ENCODE peak calls at places on chromosomes 3 and 15, in ten cellular contexts. O, P, E, D, V, M, G, L, W and U are unnamed samples. For H3K4me1, the result is how much of the 10 kb centered on the place peaks cover.

GRCh38 chr3:42185044-42185443 is 80.9 kb downstream of the CCK start:
- DNase-seq in P (no peak), G (no peak), E (no peak), L (peak), V (no peak), M (peak), O (no peak), D (peak), W (no peak), U (no peak)

GRCh38 chr3:19662516-19662915 is 271.5 kb downstream of the EFHB start:
- DNase-seq in O (no peak), L (no peak), V (no peak), G (no peak), M (no peak), E (no peak), W (no peak), P (no peak), D (no peak), U (no peak)

GRCh38 chr3:75192065-75192658 is 472.0 kb upstream of the FRG2C start:
- DNase-seq in V (no peak), O (peak), L (peak), M (peak), E (no peak), D (peak), G (peak), W (peak), P (peak), U (peak)

GRCh38 chr3:97804471-97804870 is 17.3 kb upstream of the CRYBG3 start:
- DNase-seq in W (no peak), G (no peak), E (no peak), D (no peak), O (no peak), V (no peak), M (peak), P (peak), L (no peak), U (no peak)

GRCh38 chr3:146164506-146164905 is 3.5 kb upstream of the PLOD2 start:
- DNase-seq in L (no peak), V (no peak), D (no peak), W (no peak), P (no peak), O (no peak), E (no peak), G (no peak), M (no peak), U (no peak)

GRCh38 chr15:57356178-57356577 is 20.1 kb upstream of the CGNL1 start:
- DNase-seq in G (no peak), D (no peak), V (no peak), O (no peak), L (no peak), W (no peak), E (no peak), P (no peak), M (no peak), U (no peak)

GRCh38 chr3:195240939-195241338 is 30.0 kb downstream of the XXYLT1 start:
- DNase-seq in O (no peak), P (no peak), W (no peak), L (no peak), D (no peak), E (peak), G (no peak), M (no peak), V (no peak), U (no peak)

GRCh38 chr3:119279101-119279554 is 15.1 kb upstream of the ARHGAP31 start:
- DNase-seq in W (no peak), O (no peak), V (no peak), D (peak), L (peak), E (no peak), P (no peak), M (no peak), G (no peak), U (no peak)

GRCh38 chr3:182104811-182105316 is 393.1 kb downstream of the SOX2 start:
- DNase-seq in V (no peak), G (no peak), O (no peak), P (no peak), D (no peak), W (no peak), E (no peak), M (no peak), L (no peak), U (peak)

GRCh38 chr3:149967067-149967685 is 3.5 kb downstream of the PFN2 start:
- DNase-seq in W (no peak), D (no peak), E (no peak), P (peak), M (peak), L (peak), V (no peak), G (no peak), O (no peak), U (no peak)

GRCh38 chr3:145807990-145808389 is 353.0 kb downstream of the PLOD2 start:
- DNase-seq in D (no peak), P (peak), M (peak), O (no peak), V (no peak), E (no peak), L (peak), G (no peak), W (no peak), U (no peak)

GRCh38 chr3:25747033-25747432 is 36.2 kb downstream of the NGLY1 start:
- DNase-seq in G (no peak), W (no peak), E (no peak), L (no peak), O (no peak), P (no peak), D (no peak), V (no peak), M (peak), U (peak)

GRCh38 chr3:129718201-129718600 is 111.7 kb upstream of the PLXND1 start:
- DNase-seq in P (no peak), G (no peak), D (no peak), W (no peak), L (no peak), E (no peak), O (no peak), M (no peak), V (no peak), U (no peak)

GRCh38 chr3:126343675-126344074 is 13.5 kb downstream of the KLF15 start:
- DNase-seq in W (no peak), P (no peak), E (peak), V (peak), G (no peak), D (no peak), M (no peak), O (no peak), L (no peak), U (no peak)

GRCh38 chr15:68377766-68378165 is 54.2 kb downstream of the ITGA11 start:
- DNase-seq in V (no peak), O (no peak), W (no peak), L (no peak), M (no peak), E (peak), P (no peak), G (peak), D (peak), U (no peak)

GRCh38 chr3:11438636-11439035 is 166.4 kb downstream of the ATG7 start:
- DNase-seq in W (no peak), V (no peak), D (no peak), M (peak), L (peak), P (no peak), O (no peak), E (no peak), G (no peak), U (no peak)

GRCh38 chr3:158780795-158781590 is 20.9 kb upstream of the MFSD1 start:
- DNase-seq in V (no peak), E (no peak), D (no peak), P (no peak), O (no peak), W (no peak), L (no peak), G (no peak), M (no peak), U (no peak)

GRCh38 chr15:59169337-59169736 is 37.3 kb upstream of the LDHAL6B start:
- DNase-seq in M (peak), W (no peak), O (no peak), E (no peak), G (no peak), P (peak), D (no peak), V (no peak), L (peak), U (peak)
- H3K27ac ChIP-seq in M (no peak), W (peak), O (no peak), E (peak), G (no peak), P (peak), D (peak), V (peak), L (peak), U (peak)

GRCh38 chr3:14366233-14366632 is 36.2 kb upstream of the SLC6A6 start:
- DNase-seq in P (no peak), D (no peak), O (no peak), G (no peak), V (no peak), L (no peak), E (no peak), W (no peak), M (no peak), U (no peak)

GRCh38 chr3:14363379-14363778 is 39.0 kb upstream of the SLC6A6 start:
- DNase-seq in M (no peak), E (no peak), V (no peak), O (no peak), D (no peak), G (no peak), P (no peak), L (no peak), W (no peak), U (no peak)

GRCh38 chr3:14364580-14365292 is 37.7 kb upstream of the SLC6A6 start:
- DNase-seq in D (peak), V (no peak), O (no peak), G (no peak), W (no peak), P (no peak), M (no peak), L (no peak), E (no peak), U (no peak)

GRCh38 chr3:14362890-14363289 is 39.5 kb upstream of the SLC6A6 start:
- DNase-seq in G (no peak), E (no peak), V (no peak), P (no peak), D (no peak), L (no peak), W (no peak), M (no peak), O (no peak), U (no peak)

DNA sequence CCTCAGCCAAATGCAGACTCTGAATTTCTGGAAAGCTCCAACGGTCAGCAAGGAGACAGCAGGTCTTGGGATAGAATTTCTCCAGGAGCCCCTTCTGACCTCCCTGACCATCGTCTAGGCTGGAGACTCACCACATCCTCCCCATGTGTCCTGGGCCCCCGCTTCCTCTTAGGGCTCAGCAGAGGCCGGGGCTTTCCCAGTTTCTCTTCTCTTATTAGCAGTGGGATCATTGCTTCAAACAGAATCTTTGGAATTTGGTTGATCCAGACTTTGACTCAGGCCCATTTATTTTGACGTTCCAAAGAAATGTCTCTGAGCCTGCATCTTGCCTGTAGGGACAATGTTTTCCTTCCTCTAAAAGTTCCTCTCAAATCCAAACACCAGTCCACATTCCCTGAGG is 38.4 kb upstream of the SLC6A6 start:
- DNase-seq in G (no peak), O (no peak), L (no peak), P (no peak), D (no peak), E (no peak), W (no peak), M (peak), V (no peak), U (no peak)
- H3K4me1 ChIP-seq in G (under half), O (under half), L (under half), P (under half), D (under half), E (under half), W (under half), M (under half), V (under half), U (under half)

GRCh38 chr3:190121061-190121765 is 516 bp upstream of the P3H2 start:
- DNase-seq in P (no peak), V (no peak), W (no peak), E (no peak), M (no peak), G (no peak), D (no peak), L (no peak), O (no peak), U (no peak)
- TF ChIP-seq CTCF in P (no peak), V (peak), W (no peak), E (peak), M (no peak), G (no peak), D (no peak), L (no peak), O (no peak), U (no peak)

GRCh38 chr3:138367912-138368311 is 19.5 kb downstream of the MRAS start:
- DNase-seq in L (no peak), P (no peak), M (peak), O (no peak), V (no peak), W (peak), D (no peak), E (peak), G (no peak), U (no peak)

GRCh38 chr3:138365991-138366759 is 17.8 kb downstream of the MRAS start:
- DNase-seq in D (no peak), G (no peak), O (no peak), M (no peak), E (no peak), L (no peak), P (no peak), V (no peak), W (no peak), U (no peak)

GRCh38 chr3:138365253-138365555 is 16.8 kb downstream of the MRAS start:
- DNase-seq in V (no peak), W (no peak), P (no peak), M (no peak), G (no peak), O (no peak), L (no peak), D (no peak), E (no peak), U (no peak)

GRCh38 chr3:138369151-138369900 is 20.9 kb downstream of the MRAS start:
- DNase-seq in W (no peak), O (no peak), D (no peak), M (no peak), V (no peak), L (no peak), P (no peak), E (no peak), G (no peak), U (no peak)

GRCh38 chr3:138367326-138367850 is 19.0 kb downstream of the MRAS start:
- DNase-seq in V (no peak), D (no peak), O (no peak), P (no peak), E (no peak), W (no peak), M (no peak), G (no peak), L (no peak), U (no peak)
- H3K27ac ChIP-seq in V (peak), D (no peak), O (no peak), P (no peak), E (peak), W (peak), M (no peak), G (no peak), L (no peak), U (no peak)

GRCh38 chr3:184237211-184237610 is 7.8 kb downstream of the VWA5B2 start:
- DNase-seq in G (no peak), V (no peak), W (no peak), P (no peak), L (no peak), E (no peak), D (no peak), O (no peak), M (no peak), U (no peak)
- H3K4me1 ChIP-seq in G (under half), V (under half), W (under half), P (under half), L (under half), E (under half), D (under half), O (under half), M (under half), U (under half)

DNA sequence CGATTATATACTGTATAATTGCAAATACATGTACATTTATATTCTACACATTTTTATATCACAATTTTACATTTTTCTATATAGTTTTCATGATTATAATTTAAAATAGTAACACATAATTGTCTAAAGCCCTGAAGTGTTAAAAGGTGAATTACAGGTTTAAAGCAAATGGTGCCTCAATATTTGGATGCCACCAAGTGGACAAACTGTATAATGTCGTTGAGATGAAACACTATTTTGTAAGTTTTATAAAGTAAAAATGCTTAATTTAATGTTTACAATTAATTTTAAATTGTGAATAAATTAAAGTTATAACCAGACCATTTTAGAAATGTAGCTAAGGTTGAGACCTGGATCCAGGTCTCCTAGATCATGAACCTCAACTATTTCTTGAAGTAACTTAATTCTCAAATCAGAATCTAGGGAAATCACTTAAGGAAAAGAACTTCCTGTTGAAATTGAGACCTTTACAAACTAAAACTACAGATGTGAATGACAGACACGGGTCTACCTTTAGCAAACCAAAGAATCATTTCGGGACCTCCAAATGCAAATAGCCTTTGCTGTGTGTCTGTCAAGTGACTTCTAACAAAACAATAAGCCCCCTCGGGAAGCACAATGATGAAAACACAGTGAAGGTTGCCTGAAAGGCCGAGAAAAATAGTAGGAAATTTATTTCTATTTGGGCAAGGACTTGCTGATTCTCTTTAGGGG is 37.8 kb downstream of the EHHADH start:
- DNase-seq in D (no peak), M (peak), V (no peak), G (no peak), L (peak), O (no peak), P (peak), W (no peak), E (no peak), U (no peak)
- TF ChIP-seq CTCF in D (no peak), M (peak), V (peak), G (peak), L (peak), O (peak), P (peak), W (no peak), E (no peak), U (peak)

GRCh38 chr3:49903451-49904424 is at the start of gene MST1R:
- DNase-seq in L (peak), D (peak), E (peak), O (peak), G (peak), V (peak), M (no peak), W (peak), P (peak), U (peak)

GRCh38 chr3:49899815-49900214 is 3.9 kb downstream of the MST1R start:
- DNase-seq in O (peak), L (peak), W (no peak), M (no peak), G (no peak), V (no peak), D (no peak), E (no peak), P (peak), U (no peak)

GRCh38 chr3:49901351-49902339 is 2.0 kb downstream of the MST1R start:
- DNase-seq in O (no peak), G (no peak), P (peak), L (no peak), M (peak), V (no peak), E (no peak), D (no peak), W (no peak), U (peak)

GRCh38 chr3:49900491-49901153 is 3.1 kb downstream of the MST1R start:
- DNase-seq in P (no peak), D (peak), E (no peak), O (peak), W (peak), G (no peak), M (peak), V (peak), L (no peak), U (peak)

DNA sequence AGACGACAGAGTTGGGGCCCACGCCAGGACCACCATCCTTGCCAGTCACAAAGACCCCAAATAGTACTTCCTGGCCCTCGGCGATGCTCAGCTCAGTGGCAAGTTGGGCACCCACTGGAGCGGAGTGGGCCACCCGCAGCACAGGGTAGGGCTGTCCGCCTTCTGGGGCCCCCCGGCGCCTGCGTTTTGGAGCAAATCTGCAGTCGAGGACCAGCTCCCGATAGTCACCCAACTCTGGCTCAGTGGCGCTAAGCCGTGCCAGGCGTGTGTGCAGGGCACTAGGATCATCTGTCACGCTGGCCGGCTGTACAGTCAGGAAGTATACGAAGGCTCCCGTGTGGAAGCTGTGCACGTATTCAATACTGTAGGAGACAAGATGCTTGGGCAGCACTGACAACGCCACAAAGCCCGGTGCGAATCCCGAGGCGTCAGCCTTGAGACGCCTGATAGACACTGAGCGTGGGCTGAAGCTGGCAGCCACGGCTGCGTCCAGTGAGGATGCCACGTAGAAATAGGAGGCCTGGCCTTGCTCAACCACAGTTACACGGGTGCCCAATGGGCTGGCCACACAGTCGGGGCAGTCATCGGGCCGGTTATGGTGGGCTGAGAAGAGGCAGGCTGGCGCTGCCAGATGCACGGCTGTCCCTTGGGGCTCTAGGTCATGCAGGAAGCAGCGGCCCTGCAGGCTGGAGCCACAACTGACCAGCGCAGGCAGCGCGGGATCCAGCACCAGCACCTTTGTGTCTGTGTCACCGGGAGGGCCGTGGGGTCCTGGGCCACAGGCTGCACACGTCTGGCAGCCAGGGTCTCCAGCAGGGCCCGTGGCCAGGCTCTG is 945 bp downstream of the MST1R start:
- DNase-seq in M (no peak), W (no peak), G (no peak), D (peak), P (no peak), O (no peak), L (no peak), E (no peak), V (no peak), U (no peak)
- H3K27ac ChIP-seq in M (no peak), W (peak), G (no peak), D (peak), P (no peak), O (no peak), L (no peak), E (no peak), V (no peak), U (peak)

GRCh38 chr3:187185759-187186158 is 11.5 kb upstream of the RTP1 start:
- DNase-seq in P (no peak), V (no peak), L (no peak), O (peak), E (no peak), M (no peak), D (no peak), W (no peak), G (no peak), U (no peak)
- H3K4me1 ChIP-seq in P (under half), V (under half), L (under half), O (under half), E (under half), M (under half), D (under half), W (under half), G (under half), U (under half)

GRCh38 chr15:88805031-88805780 is 2.0 kb downstream of the ACAN start:
- DNase-seq in W (no peak), P (no peak), L (no peak), D (no peak), E (no peak), G (no peak), M (no peak), O (no peak), V (no peak), U (no peak)
- TF ChIP-seq CTCF in W (no peak), P (no peak), L (no peak), D (no peak), E (no peak), G (no peak), M (no peak), O (peak), V (no peak), U (peak)